ENCODE peak calls at places on chromosomes 5 and 9, in eight cellular contexts. Y is SK-N-SH, C is A549, X is neural progenitor cell, Q is IMR-90, E is PC-3, I is MM.1S, N is GM23248. L is an unnamed sample.

GRCh38 chr5:179410291-179411160 is 65.3 kb upstream of the ADAMTS2 start:
- DNase-seq in Y (peak; percentile 71), C (no peak), X (no peak), Q (no peak), E (no peak), I (no peak), N (no peak), L (no peak)

GRCh38 chr5:35129276-35129675 is 81.5 kb upstream of the AGXT2 start:
- DNase-seq in Y (no peak), C (no peak), X (no peak), Q (peak; percentile 96), E (peak; percentile 85), I (no peak), N (peak; percentile 88), L (no peak)

GRCh38 chr5:33242264-33242663 is 198.5 kb upstream of the TARS1 start:
- DNase-seq in Y (no peak), C (no peak), X (no peak), Q (no peak), E (no peak), I (no peak), N (no peak), L (no peak)

GRCh38 chr5:139439013-139439903 is at the start of gene DNAJC18:
- DNase-seq in Y (peak; percentile 95), C (peak; percentile 85), X (peak; percentile 97), Q (peak; percentile 89), E (peak; percentile 76), I (peak; percentile 92), N (peak; percentile 95), L (peak; percentile 93)

GRCh38 chr9:129745186-129745585 is 7.7 kb downstream of the PTGES start:
- DNase-seq in Y (no peak), C (no peak), X (no peak), Q (no peak), E (no peak), I (no peak), N (no peak), L (no peak)

GRCh38 chr9:33139421-33140228 is 27.5 kb downstream of the B4GALT1 start:
- DNase-seq in Y (no peak), C (no peak), X (peak; percentile 25), Q (peak; percentile 96), E (no peak), I (no peak), N (peak; percentile 88), L (no peak)

GRCh38 chr9:129023036-129023907 is 4.9 kb downstream of the SH3GLB2 start:
- DNase-seq in Y (peak; percentile 71), C (no peak), X (peak; percentile 36), Q (peak; percentile 79), E (no peak), I (no peak), N (peak; percentile 85), L (no peak)

GRCh38 chr9:68940620-68941019 is 73.3 kb downstream of the PRKACG start:
- DNase-seq in Y (no peak), C (no peak), X (no peak), Q (no peak), E (no peak), I (no peak), N (no peak), L (no peak)

GRCh38 chr5:150263801-150264621 is 25.6 kb downstream of the CAMK2A start:
- DNase-seq in Y (peak; percentile 82), C (peak; percentile 77), X (no peak), Q (peak; percentile 90), E (peak; percentile 100), I (no peak), N (peak; percentile 92), L (no peak)

GRCh38 chr9:19988281-19988680 is 199.4 kb upstream of the SLC24A2 start:
- DNase-seq in Y (no peak), C (no peak), X (peak; percentile 81), Q (no peak), E (no peak), I (no peak), N (no peak), L (peak; percentile 44)

GRCh38 chr5:54162184-54162583 is 148.2 kb downstream of the ARL15 start:
- DNase-seq in Y (no peak), C (no peak), X (no peak), Q (no peak), E (no peak), I (no peak), N (no peak), L (no peak)

GRCh38 chr5:73436535-73437125 is 11.9 kb downstream of the FOXD1 start:
- DNase-seq in Y (peak; percentile 64), C (no peak), X (no peak), Q (no peak), E (no peak), I (no peak), N (peak; percentile 4), L (no peak)

GRCh38 chr5:171092194-171092593 is 216.9 kb upstream of the TLX3 start:
- DNase-seq in Y (no peak), C (peak; percentile 3), X (no peak), Q (peak; percentile 68), E (peak; percentile 73), I (no peak), N (peak; percentile 37), L (no peak)

GRCh38 chr5:169174923-169175322 is 126.0 kb downstream of the SLIT3 start:
- DNase-seq in Y (no peak), C (no peak), X (no peak), Q (no peak), E (no peak), I (no peak), N (no peak), L (no peak)

GRCh38 chr5:96487859-96488258 is 54.8 kb upstream of the PCSK1 start:
- DNase-seq in Y (no peak), C (no peak), X (no peak), Q (no peak), E (peak; percentile 21), I (no peak), N (peak; percentile 20), L (no peak)

GRCh38 chr5:172791291-172791690 is 20.3 kb upstream of the DUSP1 start:
- DNase-seq in Y (no peak), C (no peak), X (no peak), Q (no peak), E (no peak), I (no peak), N (peak; percentile 49), L (no peak)

GRCh38 chr9:128148509-128149000 is 698 bp upstream of the LCN2 start:
- DNase-seq in Y (no peak), C (no peak), X (no peak), Q (no peak), E (no peak), I (no peak), N (no peak), L (no peak)

DNA sequence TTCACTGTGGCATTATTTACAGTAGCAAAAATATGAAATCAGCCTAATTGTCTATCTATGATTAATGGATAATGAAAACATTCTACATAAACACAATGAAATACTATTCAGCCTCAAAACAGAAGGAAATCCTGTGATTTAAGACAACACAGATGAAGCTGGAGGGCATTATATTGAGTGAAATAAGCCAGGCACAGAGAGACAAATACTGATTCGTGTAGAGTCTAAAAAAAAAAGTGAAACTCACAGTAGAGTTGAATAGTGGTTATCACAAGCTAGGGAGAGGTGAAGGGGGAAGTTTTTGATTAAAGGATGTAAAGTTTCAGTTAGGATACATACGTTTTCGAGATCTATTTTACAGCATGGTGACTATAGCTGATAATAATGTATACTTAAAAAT is 122.2 kb downstream of the ADAMTS6 start:
- DNase-seq in Y (no peak), C (no peak), X (no peak), Q (no peak), E (no peak), I (peak; percentile 39), N (no peak), L (no peak)
- H3K4me2 ChIP-seq in Y (no peak overlapping the region), C (no peak overlapping the region), X (no peak overlapping the region), Q (no peak overlapping the region), E (no peak overlapping the region), I (peak overlapping the region; percentile 49), N (no peak overlapping the region), L (no peak overlapping the region)

DNA sequence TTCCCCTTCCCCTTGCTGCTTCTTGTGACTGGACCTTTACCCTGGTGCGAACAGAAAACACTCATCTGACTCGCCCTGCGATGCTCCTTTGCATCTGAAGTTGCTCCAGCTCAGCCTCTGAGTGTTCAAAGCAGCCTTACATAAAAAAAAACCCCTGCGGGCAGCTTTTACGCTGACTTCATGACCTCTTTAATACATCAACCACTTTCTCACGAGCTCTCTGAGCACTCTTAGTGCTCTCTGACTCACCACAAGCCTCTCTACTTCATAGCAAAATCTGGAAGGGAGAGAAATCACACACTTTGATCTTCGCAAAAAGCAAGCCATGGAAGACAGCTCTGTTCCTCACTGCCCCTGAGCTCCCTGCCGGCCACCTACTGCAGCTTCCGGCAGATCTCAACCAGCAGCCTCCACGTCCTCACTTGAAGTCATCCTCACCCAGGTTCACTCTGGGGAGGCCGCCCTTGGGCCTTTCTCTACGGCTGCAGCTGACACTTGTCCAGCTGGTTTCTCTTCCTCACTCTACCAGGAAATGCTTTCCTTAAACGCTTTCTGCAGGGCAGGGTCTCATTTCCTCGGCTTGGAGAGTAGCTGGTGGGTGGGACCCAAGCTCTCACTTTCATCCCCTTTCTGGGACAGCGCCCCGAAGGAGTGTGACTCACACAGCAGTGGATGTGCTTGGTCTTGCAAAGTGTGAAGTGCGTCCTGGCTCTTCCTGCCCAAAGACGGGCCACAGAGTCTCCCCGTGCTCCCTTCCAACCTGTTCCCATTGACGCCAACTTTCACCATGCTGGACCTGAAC is 5.3 kb downstream of the SLC34A1 start:
- DNase-seq in Y (no peak), C (no peak), X (no peak), Q (peak; percentile 96), E (peak; percentile 89), I (no peak), N (peak; percentile 97), L (no peak)
- H3K4me2 ChIP-seq in Y (no peak overlapping the region), C (peak overlapping the region; percentile 39), X (no peak overlapping the region), Q (peak overlapping the region; percentile 67), E (peak overlapping the region; percentile 72), I (no peak overlapping the region), N (peak overlapping the region; percentile 68), L (no peak overlapping the region)

GRCh38 chr9:123401879-123402513 is 46.0 kb downstream of the CRB2 start:
- DNase-seq in Y (peak; percentile 81), C (peak; percentile 52), X (peak; percentile 73), Q (peak; percentile 57), E (peak; percentile 49), I (no peak), N (peak; percentile 73), L (peak; percentile 64)
- H3K4me2 ChIP-seq in Y (no peak overlapping the region), C (no peak overlapping the region), X (no peak overlapping the region), Q (no peak overlapping the region), E (no peak overlapping the region), I (no peak overlapping the region), N (no peak overlapping the region), L (no peak overlapping the region)

GRCh38 chr5:177490311-177490991 is 7.0 kb downstream of the PDLIM7 start:
- DNase-seq in Y (no peak), C (no peak), X (no peak), Q (no peak), E (no peak), I (no peak), N (no peak), L (no peak)

GRCh38 chr5:177491983-177492746 is 5.2 kb downstream of the PDLIM7 start:
- DNase-seq in Y (no peak), C (no peak), X (no peak), Q (no peak), E (no peak), I (no peak), N (no peak), L (no peak)

GRCh38 chr5:177489119-177489716 is 8.2 kb downstream of the PDLIM7 start:
- DNase-seq in Y (peak; percentile 56), C (peak; percentile 41), X (peak; percentile 40), Q (no peak), E (no peak), I (peak; percentile 70), N (no peak), L (no peak)

GRCh38 chr5:177491429-177491945 is 5.9 kb downstream of the PDLIM7 start:
- DNase-seq in Y (peak; percentile 91), C (peak; percentile 79), X (peak; percentile 95), Q (no peak), E (peak; percentile 38), I (peak; percentile 78), N (peak; percentile 57), L (peak; percentile 79)

GRCh38 chr5:177490992-177491391 is 6.4 kb downstream of the PDLIM7 start:
- DNase-seq in Y (no peak), C (no peak), X (no peak), Q (no peak), E (no peak), I (no peak), N (no peak), L (no peak)
- H3K4me2 ChIP-seq in Y (no peak overlapping the region), C (peak overlapping the region; percentile 9), X (peak overlapping the region; percentile 7), Q (no peak overlapping the region), E (no peak overlapping the region), I (no peak overlapping the region), N (no peak overlapping the region), L (no peak overlapping the region)